ENCODE peak calls at places on chromosomes 12 and 14, in five cellular contexts. W, D, X, T and Y are unnamed samples.

GRCh38 chr14:24310666-24311604 is at the start of gene LTB4R:
- DNase-seq in X (no peak), W (peak), D (peak), T (no peak), Y (peak)

GRCh38 chr12:81332054-81332453 is 254.2 kb downstream of the ACSS3 start:
- DNase-seq in W (no peak), T (no peak), X (no peak), D (no peak), Y (no peak)

GRCh38 chr14:68124885-68125731 is 305.5 kb downstream of the RAD51B start:
- DNase-seq in D (no peak), W (no peak), X (no peak), T (no peak), Y (no peak)

GRCh38 chr12:52879394-52880351 is 25.2 kb downstream of the KRT8 start:
- DNase-seq in X (no peak), D (peak), T (peak), W (peak), Y (peak)

GRCh38 chr14:42001436-42001835 is 394.8 kb downstream of the LRFN5 start:
- DNase-seq in W (no peak), X (no peak), D (no peak), T (no peak), Y (no peak)

GRCh38 chr14:38255673-38256357 is at the start of gene CLEC14A:
- DNase-seq in X (peak), W (peak), T (peak), D (peak), Y (peak)

GRCh38 chr14:24852312-24853060 is 197.5 kb downstream of the STXBP6 start:
- DNase-seq in D (no peak), W (no peak), X (no peak), T (peak), Y (no peak)

GRCh38 chr12:47032644-47033043 is 46.8 kb upstream of the PCED1B start:
- DNase-seq in T (peak), X (no peak), W (no peak), D (no peak), Y (no peak)

GRCh38 chr12:110934093-110934852 is 13.9 kb upstream of the MYL2 start:
- DNase-seq in D (no peak), X (peak), W (no peak), T (peak), Y (no peak)

GRCh38 chr12:102249073-102249854 is 51.6 kb upstream of the PMCH start:
- DNase-seq in T (no peak), D (no peak), X (no peak), W (no peak), Y (no peak)

GRCh38 chr12:3139760-3140159 is 62.6 kb downstream of the TSPAN9 start:
- DNase-seq in X (no peak), T (no peak), W (no peak), D (no peak), Y (no peak)

GRCh38 chr12:6426882-6427671 is 17.7 kb upstream of the CD27 start:
- DNase-seq in W (no peak), X (no peak), D (no peak), T (no peak), Y (no peak)

GRCh38 chr14:104283197-104284106 is 145.1 kb downstream of the KIF26A start:
- DNase-seq in D (peak), T (peak), X (peak), W (no peak), Y (no peak)

GRCh38 chr12:116466536-116466935 is 92.6 kb upstream of the MAP1LC3B2 start:
- DNase-seq in D (no peak), W (no peak), X (no peak), T (no peak), Y (no peak)

GRCh38 chr12:131333136-131333535 is 377.8 kb upstream of the SFSWAP start:
- DNase-seq in X (peak), D (no peak), W (no peak), T (no peak), Y (no peak)

GRCh38 chr14:30153662-30154061 is 226.0 kb upstream of the PRKD1 start:
- DNase-seq in D (no peak), W (no peak), T (no peak), X (no peak), Y (no peak)

GRCh38 chr14:105299654-105300541 is 903 bp downstream of the BRF1 start:
- DNase-seq in X (no peak), T (no peak), W (peak), D (no peak), Y (peak)

GRCh38 chr14:91964724-91965123 is 17.2 kb upstream of the FBLN5 start:
- DNase-seq in T (no peak), W (no peak), X (no peak), D (no peak), Y (no peak)

GRCh38 chr12:109772622-109773321 is 59.1 kb downstream of the FAM222A start:
- DNase-seq in T (no peak), W (no peak), D (no peak), X (peak), Y (no peak)

GRCh38 chr14:60248697-60249314 is at the start of gene PPM1A:
- DNase-seq in T (peak), D (peak), X (peak), W (peak), Y (peak)

GRCh38 chr12:6327159-6327558 is 14.7 kb downstream of the TNFRSF1A start:
- DNase-seq in W (no peak), X (no peak), T (no peak), D (no peak), Y (no peak)

GRCh38 chr12:130438243-130438620 is 100.5 kb downstream of the PIWIL1 start:
- DNase-seq in D (no peak), T (no peak), W (no peak), X (no peak), Y (no peak)

GRCh38 chr14:54691525-54692260 is 124.8 kb downstream of the SAMD4A start:
- DNase-seq in D (peak), T (peak), W (peak), X (peak), Y (peak)

GRCh38 chr12:2319747-2320146 is 267.0 kb downstream of the CACNA1C start:
- DNase-seq in D (no peak), X (no peak), W (no peak), T (no peak), Y (no peak)

GRCh38 chr12:6180300-6181051 is 19.7 kb upstream of the CD9 start:
- DNase-seq in X (peak), T (no peak), D (no peak), W (peak), Y (no peak)

GRCh38 chr12:63028951-63029350 is 94.0 kb upstream of the PPM1H start:
- DNase-seq in W (no peak), T (no peak), X (no peak), D (no peak), Y (no peak)
- TF ChIP-seq CTCF in W (no peak), T (no peak), X (no peak), D (no peak), Y (no peak)

DNA sequence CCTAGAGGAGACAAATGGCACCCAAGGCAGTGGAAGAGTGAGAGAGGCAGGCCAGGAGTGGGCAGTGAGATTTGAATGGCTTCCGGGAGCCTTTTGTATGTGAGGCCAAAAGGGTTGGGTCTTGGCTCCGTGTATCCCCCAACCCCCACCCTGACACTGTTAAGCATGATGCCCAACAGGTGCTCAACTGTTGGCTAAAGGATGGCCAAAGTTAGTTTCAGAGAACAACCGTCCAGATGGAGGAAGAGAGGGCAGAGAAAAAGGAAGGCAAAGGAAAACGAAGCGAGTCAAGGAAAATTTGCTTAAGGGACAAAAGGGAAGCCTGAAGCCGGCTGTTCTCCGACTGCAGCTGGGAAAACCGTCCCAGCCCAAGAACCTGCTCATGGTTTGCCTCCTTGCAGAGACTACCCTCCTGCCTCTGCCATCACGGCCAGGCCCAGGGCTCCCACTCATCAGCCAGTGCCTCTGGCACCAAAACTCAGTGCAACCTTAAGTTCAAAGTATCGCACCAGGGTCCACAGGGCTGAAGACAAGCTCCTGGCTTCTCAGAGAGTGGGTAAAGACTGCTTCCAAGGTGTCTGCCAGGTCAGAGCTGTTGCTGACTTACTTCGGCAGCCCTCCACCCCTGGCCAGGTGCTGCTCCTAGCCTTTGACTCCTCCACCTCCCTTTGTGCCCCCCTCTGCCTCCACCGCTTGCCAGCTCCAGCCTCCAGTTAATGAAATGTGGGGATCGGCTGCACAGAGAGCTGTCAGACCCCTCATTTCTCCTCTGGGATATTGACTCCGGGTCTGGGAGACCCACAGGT is 4.2 kb upstream of the C1QL4 start:
- DNase-seq in W (no peak), D (no peak), T (peak), X (no peak), Y (no peak)
- TF ChIP-seq CTCF in W (no peak), D (no peak), T (no peak), X (no peak), Y (no peak)

GRCh38 chr14:99753225-99754140 is 39.7 kb upstream of the EML1 start:
- DNase-seq in X (no peak), D (peak), W (no peak), T (peak), Y (no peak)
- TF ChIP-seq CTCF in X (no peak), D (no peak), W (no peak), T (no peak), Y (no peak)

GRCh38 chr12:73057428-73057827 is 785.3 kb downstream of the TRHDE start:
- DNase-seq in T (no peak), D (peak), X (no peak), W (no peak), Y (no peak)
- TF ChIP-seq CTCF in T (no peak), D (no peak), X (no peak), W (no peak), Y (no peak)

DNA sequence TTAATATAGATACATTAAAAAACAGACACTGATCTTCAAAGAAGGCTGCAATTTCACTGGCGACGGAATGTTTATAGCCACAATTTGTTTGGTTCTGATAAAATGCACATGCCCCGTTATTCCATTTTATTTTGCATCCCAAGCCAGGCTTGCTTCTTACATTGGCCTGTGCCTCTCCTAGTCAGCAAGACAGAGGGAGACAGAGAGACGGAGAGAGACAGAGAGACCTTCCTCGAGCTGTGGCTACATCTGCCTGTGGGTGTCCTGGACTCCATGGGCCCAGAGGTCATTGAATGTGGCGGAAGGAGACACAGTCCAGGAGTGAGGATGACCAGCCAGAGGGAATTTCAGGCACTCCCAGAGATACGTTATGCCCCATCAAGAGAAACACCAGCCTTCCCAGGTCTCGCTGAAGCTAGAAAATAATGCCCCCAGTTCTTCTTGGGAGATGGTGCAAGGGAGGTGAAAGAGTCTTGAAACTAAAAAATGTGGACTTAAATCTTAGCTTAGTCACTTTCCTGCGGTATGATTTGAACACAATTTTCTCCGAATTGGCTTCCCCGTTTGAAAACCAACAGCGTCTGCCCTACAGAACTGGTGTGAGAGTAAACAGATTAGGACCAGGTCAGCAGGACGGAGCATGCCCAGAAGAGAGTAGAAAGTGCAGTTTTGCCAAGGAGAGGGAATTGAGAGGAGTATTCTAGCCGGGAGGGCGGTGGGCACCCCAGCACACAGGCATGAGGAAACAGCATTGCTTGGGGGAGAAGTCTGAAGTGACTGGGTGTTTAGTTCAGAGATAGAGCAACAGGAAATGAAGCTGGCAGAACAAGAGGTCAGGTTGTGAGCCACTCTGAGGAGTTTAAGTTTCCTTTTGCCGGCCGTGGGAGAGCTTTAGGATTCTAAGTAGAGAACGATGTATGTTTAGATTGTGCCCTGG is 926.9 kb downstream of the VRK1 start:
- DNase-seq in D (no peak), W (no peak), T (no peak), X (no peak), Y (no peak)
- TF ChIP-seq CTCF in D (no peak), W (no peak), T (no peak), X (no peak), Y (no peak)

GRCh38 chr12:87381747-87382146 is 647.5 kb downstream of the C12orf50 start:
- DNase-seq in D (no peak), X (no peak), W (no peak), T (no peak), Y (no peak)
- TF ChIP-seq CTCF in D (no peak), X (no peak), W (no peak), T (no peak), Y (no peak)

GRCh38 chr14:101961011-101961721 is 3.2 kb upstream of the DYNC1H1 start:
- DNase-seq in T (peak), D (peak), W (peak), X (peak), Y (peak)
- TF ChIP-seq CTCF in T (peak), D (peak), W (peak), X (peak), Y (peak)